ENCODE peak calls at places on chromosomes 4 and X, in seven cellular contexts. B is lower lobe of right lung, L is left ventricle myocardium inferior, X is mucosa of descending colon, Z is SJSA1, Y is fibroblast of lung, N is MM.1S. P is an unnamed sample.

GRCh38 chr4:42906906-42907774 is 14.6 kb downstream of the GRXCR1 start:
- DNase-seq in B (no peak), L (no peak), X (no peak), Z (no peak), Y (peak; percentile 2), N (peak; percentile 24), P (no peak)

GRCh38 chrX:45824471-45824870 is 623.8 kb upstream of the DIPK2B start:
- DNase-seq in B (no peak), L (no peak), X (no peak), Z (peak; percentile 63), Y (peak; percentile 97), N (no peak), P (peak; percentile 66)

GRCh38 chr4:100593933-100594332 is 76.1 kb upstream of the EMCN start:
- DNase-seq in B (no peak), L (no peak), X (no peak), Z (no peak), Y (no peak), N (no peak), P (no peak)

GRCh38 chr4:61462451-61463326 is 262.6 kb downstream of the ADGRL3 start:
- DNase-seq in B (no peak), L (no peak), X (no peak), Z (no peak), Y (peak; percentile 86), N (no peak), P (no peak)

GRCh38 chr4:6641164-6641970 is 882 bp downstream of the MRFAP1 start:
- DNase-seq in B (peak; percentile 68), L (peak; percentile 33), X (peak; percentile 77), Z (peak; percentile 27), Y (peak; percentile 56), N (peak; percentile 55), P (peak; percentile 42)

GRCh38 chr4:4712800-4713528 is 146.5 kb upstream of the MSX1 start:
- DNase-seq in B (no peak), L (no peak), X (no peak), Z (no peak), Y (no peak), N (no peak), P (no peak)

GRCh38 chr4:5976431-5976830 is 41.8 kb downstream of the C4orf50 start:
- DNase-seq in B (no peak), L (no peak), X (no peak), Z (no peak), Y (no peak), N (no peak), P (peak; percentile 2)

GRCh38 chr4:86594559-86595425 is 677 bp downstream of the PTPN13 start:
- DNase-seq in B (peak; percentile 58), L (peak; percentile 34), X (no peak), Z (peak; percentile 82), Y (peak; percentile 88), N (peak; percentile 43), P (peak; percentile 45)

GRCh38 chrX:141469469-141469868 is 115.1 kb downstream of the SPANXA1 start:
- DNase-seq in B (no peak), L (no peak), X (no peak), Z (peak; percentile 27), Y (peak; percentile 33), N (no peak), P (no peak)

GRCh38 chrX:154472685-154473632 is 6.1 kb downstream of the LAGE3 start:
- DNase-seq in B (no peak), L (no peak), X (no peak), Z (no peak), Y (no peak), N (no peak), P (no peak)

GRCh38 chr4:74098628-74098995 is 383 bp downstream of the CXCL2 start:
- DNase-seq in B (peak; percentile 52), L (peak; percentile 18), X (peak; percentile 55), Z (peak; percentile 13), Y (no peak), N (no peak), P (no peak)

GRCh38 chr4:187550256-187550950 is 445.2 kb upstream of the ZFP42 start:
- DNase-seq in B (no peak), L (no peak), X (no peak), Z (peak; percentile 43), Y (peak; percentile 21), N (no peak), P (no peak)

GRCh38 chrX:154307207-154307606 is 11.6 kb downstream of the TKTL1 start:
- DNase-seq in B (no peak), L (no peak), X (no peak), Z (no peak), Y (no peak), N (no peak), P (no peak)

GRCh38 chr4:1105662-1106061 is 7.7 kb downstream of the RNF212 start:
- DNase-seq in B (no peak), L (no peak), X (no peak), Z (no peak), Y (no peak), N (no peak), P (no peak)

GRCh38 chrX:83845397-83845796 is 15.5 kb upstream of the CYLC1 start:
- DNase-seq in B (no peak), L (no peak), X (no peak), Z (no peak), Y (peak; percentile 15), N (peak; percentile 68), P (no peak)

GRCh38 chrX:45743081-45743533 is 542.4 kb upstream of the DIPK2B start:
- DNase-seq in B (no peak), L (no peak), X (no peak), Z (no peak), Y (peak; percentile 65), N (no peak), P (no peak)

GRCh38 chr4:7101692-7102515 is 34.0 kb upstream of the GRPEL1 start:
- DNase-seq in B (peak; percentile 83), L (peak; percentile 71), X (peak; percentile 81), Z (peak; percentile 23), Y (peak; percentile 61), N (peak; percentile 62), P (peak; percentile 88)

GRCh38 chrX:39773923-39774803 is 323.6 kb downstream of the BCOR start:
- DNase-seq in B (no peak), L (no peak), X (no peak), Z (no peak), Y (peak; percentile 62), N (no peak), P (no peak)
- H3K4me1 ChIP-seq in B (peaks cover 13% of the 10 kb centered on the region), L (no peaks in the 10 kb centered on the region), X (no peaks in the 10 kb centered on the region), Z (no peaks in the 10 kb centered on the region), Y (no peaks in the 10 kb centered on the region), N (no peaks in the 10 kb centered on the region), P (peaks cover 15% of the 10 kb centered on the region)

GRCh38 chr4:25861951-25862410 is 807 bp downstream of the SEL1L3 start:
- DNase-seq in B (peak; percentile 49), L (peak; percentile 14), X (peak; percentile 74), Z (no peak), Y (peak; percentile 45), N (peak; percentile 53), P (no peak)
- H3K4me1 ChIP-seq in B (peaks cover 40% of the 10 kb centered on the region), L (peaks cover 49% of the 10 kb centered on the region), X (peaks cover 36% of the 10 kb centered on the region), Z (peaks cover 26% of the 10 kb centered on the region), Y (no peaks in the 10 kb centered on the region), N (peaks cover 20% of the 10 kb centered on the region), P (no peaks in the 10 kb centered on the region)

GRCh38 chr4:121817006-121817405 is 6.7 kb downstream of the CCNA2 start:
- DNase-seq in B (no peak), L (no peak), X (no peak), Z (no peak), Y (no peak), N (no peak), P (no peak)

GRCh38 chr4:121817701-121818100 is 6.0 kb downstream of the CCNA2 start:
- DNase-seq in B (no peak), L (no peak), X (no peak), Z (no peak), Y (no peak), N (no peak), P (no peak)

GRCh38 chr4:121822047-121822446 is 1.6 kb downstream of the CCNA2 start:
- DNase-seq in B (no peak), L (no peak), X (no peak), Z (no peak), Y (no peak), N (no peak), P (no peak)

GRCh38 chr4:121818215-121818614 is 5.5 kb downstream of the CCNA2 start:
- DNase-seq in B (no peak), L (no peak), X (no peak), Z (no peak), Y (no peak), N (no peak), P (no peak)

DNA sequence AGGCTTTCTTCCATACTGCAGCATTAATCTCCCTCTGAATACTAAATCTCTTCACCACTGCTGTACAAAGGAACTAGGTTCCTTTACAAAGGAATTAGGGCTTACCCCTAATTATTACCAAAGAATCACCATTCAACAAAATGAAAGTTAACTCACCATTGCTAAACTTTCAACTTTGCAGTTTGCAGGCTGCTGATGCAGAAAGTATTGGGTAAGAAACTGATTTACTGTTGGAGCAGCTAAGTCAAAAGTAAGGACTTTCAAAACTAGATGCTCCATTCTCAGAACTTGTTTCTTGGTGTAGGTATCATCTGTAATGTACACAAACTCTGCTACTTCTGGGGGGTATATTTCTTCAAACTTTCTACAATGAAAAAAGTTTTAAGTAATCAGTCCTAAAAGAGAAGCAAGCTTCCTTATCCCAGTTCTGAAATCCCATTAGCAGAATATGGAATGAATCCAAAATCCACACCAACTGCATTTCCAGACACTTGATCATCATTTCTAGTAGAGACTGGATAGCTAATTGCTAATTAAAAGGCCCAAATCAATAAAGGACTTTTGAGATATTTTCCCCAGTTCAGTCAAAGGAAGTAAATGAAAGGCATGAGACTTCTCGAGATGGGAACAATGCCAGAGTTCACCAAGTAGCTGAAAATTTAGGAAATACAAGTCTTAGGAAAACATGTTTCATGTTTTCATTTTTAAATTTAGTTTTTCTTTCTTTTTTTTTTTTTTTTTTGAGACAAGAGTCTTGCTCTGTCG is 4.3 kb downstream of the CCNA2 start:
- DNase-seq in B (no peak), L (no peak), X (no peak), Z (no peak), Y (peak; percentile 59), N (no peak), P (no peak)
- H3K4me1 ChIP-seq in B (peaks cover 13% of the 10 kb centered on the region), L (peaks cover 11% of the 10 kb centered on the region), X (no peaks in the 10 kb centered on the region), Z (peaks cover 14% of the 10 kb centered on the region), Y (no peaks in the 10 kb centered on the region), N (peaks cover 9% of the 10 kb centered on the region), P (peaks cover 8% of the 10 kb centered on the region)

GRCh38 chr4:145487626-145488025 is 6.0 kb downstream of the SMAD1 start:
- DNase-seq in B (no peak), L (no peak), X (no peak), Z (no peak), Y (no peak), N (peak; percentile 93), P (no peak)

GRCh38 chr4:145484240-145484846 is 2.7 kb downstream of the SMAD1 start:
- DNase-seq in B (no peak), L (no peak), X (no peak), Z (no peak), Y (no peak), N (no peak), P (no peak)

GRCh38 chr4:145485120-145485519 is 3.5 kb downstream of the SMAD1 start:
- DNase-seq in B (no peak), L (no peak), X (no peak), Z (no peak), Y (no peak), N (no peak), P (no peak)

GRCh38 chr4:145488310-145488709 is 6.7 kb downstream of the SMAD1 start:
- DNase-seq in B (no peak), L (no peak), X (no peak), Z (no peak), Y (no peak), N (peak; percentile 51), P (no peak)

DNA sequence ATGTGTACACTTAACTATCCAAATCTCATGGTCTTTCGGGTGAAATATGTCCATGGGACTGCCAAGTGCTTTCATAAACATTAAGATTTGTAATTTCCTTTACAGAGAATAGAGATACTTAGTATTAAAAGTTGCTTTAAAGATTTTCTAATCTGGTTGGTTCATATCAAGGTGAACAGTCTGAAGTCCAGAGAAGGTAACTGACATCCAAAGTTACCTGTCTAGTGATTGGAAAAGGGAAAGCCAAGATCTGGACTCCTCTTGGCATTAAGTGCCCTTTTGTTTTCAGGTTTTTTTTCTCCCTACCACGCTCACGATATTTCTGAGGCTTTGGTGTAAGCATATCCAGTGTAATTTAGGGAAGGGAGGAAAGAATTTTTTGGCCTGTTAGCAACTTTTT is 5.0 kb downstream of the SMAD1 start:
- DNase-seq in B (no peak), L (no peak), X (no peak), Z (no peak), Y (no peak), N (no peak), P (no peak)
- H3K4me1 ChIP-seq in B (peaks cover 35% of the 10 kb centered on the region), L (peaks cover 91% of the 10 kb centered on the region), X (peaks cover 4% of the 10 kb centered on the region), Z (peaks cover 7% of the 10 kb centered on the region), Y (no peaks in the 10 kb centered on the region), N (peaks cover 38% of the 10 kb centered on the region), P (no peaks in the 10 kb centered on the region)